ENCODE peak calls at places on chromosomes 3 and 15, in six cellular contexts. L is OCI-LY7; A is mucosa of descending colon; K is gastrocnemius medialis; U is CD8-positive, alpha-beta T cell; H is breast epithelium. M is an unnamed sample. For H3K36me3, the result is how much of the 10 kb centered on the place peaks cover.

GRCh38 chr3:100097919-100098896 is 16.1 kb downstream of the FILIP1L start:
- DNase-seq in L (no peak), A (peak), K (peak), U (no peak), H (no peak), M (no peak)

GRCh38 chr3:148902173-148902791 is 37.2 kb downstream of the CPA3 start:
- DNase-seq in L (no peak), A (no peak), K (no peak), U (no peak), H (no peak), M (no peak)

GRCh38 chr3:57646723-57647122 is 46.2 kb downstream of the DENND6A start:
- DNase-seq in L (no peak), A (no peak), K (no peak), U (no peak), H (no peak), M (no peak)

GRCh38 chr3:127655641-127656040 is 17.1 kb upstream of the ABTB1 start:
- DNase-seq in L (no peak), A (no peak), K (no peak), U (no peak), H (no peak), M (no peak)

GRCh38 chr3:192916455-192917257 is 1.0 kb downstream of the MB21D2 start:
- DNase-seq in L (no peak), A (peak), K (peak), U (no peak), H (peak), M (peak)

GRCh38 chr15:56168394-56168793 is 75.3 kb downstream of the RFX7 start:
- DNase-seq in L (no peak), A (no peak), K (no peak), U (no peak), H (no peak), M (no peak)

GRCh38 chr3:115692887-115693524 is 69.7 kb downstream of the GAP43 start:
- DNase-seq in L (peak), A (peak), K (peak), U (peak), H (peak), M (peak)

GRCh38 chr15:57550640-57551039 is 41.1 kb upstream of the MYZAP start:
- DNase-seq in L (no peak), A (peak), K (peak), U (no peak), H (peak), M (no peak)

GRCh38 chr3:42080452-42080872 is 10.7 kb upstream of the TRAK1 start:
- DNase-seq in L (no peak), A (peak), K (no peak), U (no peak), H (no peak), M (no peak)

GRCh38 chr3:62873672-62874397 is 1.4 kb downstream of the CADPS start:
- DNase-seq in L (peak), A (peak), K (no peak), U (no peak), H (no peak), M (peak)

GRCh38 chr3:113264249-113264648 is 52.9 kb downstream of the BOC start:
- DNase-seq in L (no peak), A (no peak), K (no peak), U (no peak), H (no peak), M (no peak)

GRCh38 chr3:178492496-178492895 is 43.7 kb upstream of the KCNMB2 start:
- DNase-seq in L (no peak), A (no peak), K (no peak), U (no peak), H (no peak), M (no peak)

GRCh38 chr3:168040624-168041208 is 55.0 kb downstream of the GOLIM4 start:
- DNase-seq in L (peak), A (no peak), K (no peak), U (no peak), H (no peak), M (no peak)

DNA sequence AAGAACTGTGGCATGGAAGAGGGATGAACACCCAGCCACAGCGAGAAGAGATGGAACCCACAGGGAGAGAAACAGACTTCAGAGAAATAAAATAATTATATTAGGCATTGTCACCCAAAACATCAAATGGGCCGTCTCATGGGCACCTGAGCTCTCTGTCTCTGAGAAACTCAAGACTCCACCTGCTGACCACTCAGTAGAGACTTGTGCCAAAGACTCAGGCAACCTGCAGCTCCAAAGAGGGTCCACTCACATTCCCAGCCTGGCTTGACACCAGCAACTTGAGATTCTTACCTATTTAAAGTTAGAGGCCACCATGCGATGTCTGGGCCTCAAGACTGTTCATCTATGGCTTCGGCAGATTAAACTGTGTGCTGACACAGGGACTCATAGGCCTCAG is 12.0 kb downstream of the SEMA5B start:
- DNase-seq in L (no peak), A (no peak), K (no peak), U (no peak), H (no peak), M (no peak)
- TF ChIP-seq CTCF in L (peak), A (no peak), K (no peak), U (no peak), H (no peak), M (peak)

DNA sequence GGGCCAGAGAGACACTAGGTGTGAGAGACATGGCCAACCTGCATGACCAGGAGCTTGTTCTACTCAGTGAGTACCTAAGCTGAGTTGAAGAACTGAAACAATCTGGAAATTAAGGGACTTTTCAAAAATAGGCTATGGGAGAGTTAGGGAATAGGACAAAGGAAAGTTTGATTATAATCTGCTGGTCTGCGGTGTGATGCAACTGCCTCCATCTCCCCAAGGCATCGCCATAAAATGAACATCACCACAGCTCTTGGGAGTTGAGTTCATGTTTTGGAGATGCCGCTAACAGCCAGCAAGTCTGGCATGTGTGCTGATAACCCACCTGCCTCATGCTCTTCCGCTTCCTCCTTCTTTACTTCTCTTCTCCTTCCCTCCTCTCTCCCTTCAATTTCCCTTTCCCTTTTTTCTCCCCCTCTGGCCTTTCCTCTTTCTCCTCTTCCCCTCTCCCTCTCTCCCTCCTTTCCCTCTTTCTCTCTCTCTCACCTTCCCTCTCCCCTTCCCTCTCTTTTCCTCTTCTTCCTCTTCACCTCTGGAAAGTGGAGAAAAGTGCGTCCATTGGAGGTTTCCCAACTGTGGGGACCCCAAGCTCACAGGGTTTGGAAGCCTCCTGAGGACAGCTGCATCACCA is 39.1 kb upstream of the GLCE start:
- DNase-seq in L (no peak), A (no peak), K (no peak), U (no peak), H (no peak), M (no peak)
- H3K4me3 ChIP-seq in L (no peak), A (no peak), K (no peak), U (no peak), H (no peak), M (no peak)

DNA sequence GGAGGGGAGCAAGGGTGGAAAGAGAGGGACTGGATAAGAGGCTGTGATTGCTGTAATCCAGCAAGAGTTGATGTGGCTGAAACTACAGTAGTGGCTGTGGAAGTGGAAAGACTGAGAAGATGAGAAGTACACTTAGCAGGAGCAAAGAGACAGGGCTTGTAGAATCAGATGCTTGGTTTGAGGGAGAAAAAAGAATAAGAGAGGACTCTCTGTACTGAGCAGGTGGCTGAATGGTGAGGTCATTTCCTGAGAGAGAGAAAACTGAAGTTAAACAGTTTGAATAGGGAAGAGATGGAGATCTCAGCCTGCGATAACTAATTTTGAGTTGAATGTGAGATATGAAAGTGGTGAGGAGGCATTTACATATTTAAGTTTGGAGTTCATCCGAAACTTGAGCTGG is 95.8 kb upstream of the SLC25A36 start:
- DNase-seq in L (peak), A (no peak), K (no peak), U (no peak), H (no peak), M (peak)
- H3K36me3 ChIP-seq in L (under half), A (under half), K (under half), U (under half), H (under half), M (under half)

GRCh38 chr15:40942865-40943264 is 10.4 kb upstream of the CHAC1 start:
- DNase-seq in L (no peak), A (no peak), K (no peak), U (no peak), H (no peak), M (no peak)
- TF ChIP-seq CTCF in L (no peak), A (no peak), K (no peak), U (no peak), H (no peak), M (no peak)

DNA sequence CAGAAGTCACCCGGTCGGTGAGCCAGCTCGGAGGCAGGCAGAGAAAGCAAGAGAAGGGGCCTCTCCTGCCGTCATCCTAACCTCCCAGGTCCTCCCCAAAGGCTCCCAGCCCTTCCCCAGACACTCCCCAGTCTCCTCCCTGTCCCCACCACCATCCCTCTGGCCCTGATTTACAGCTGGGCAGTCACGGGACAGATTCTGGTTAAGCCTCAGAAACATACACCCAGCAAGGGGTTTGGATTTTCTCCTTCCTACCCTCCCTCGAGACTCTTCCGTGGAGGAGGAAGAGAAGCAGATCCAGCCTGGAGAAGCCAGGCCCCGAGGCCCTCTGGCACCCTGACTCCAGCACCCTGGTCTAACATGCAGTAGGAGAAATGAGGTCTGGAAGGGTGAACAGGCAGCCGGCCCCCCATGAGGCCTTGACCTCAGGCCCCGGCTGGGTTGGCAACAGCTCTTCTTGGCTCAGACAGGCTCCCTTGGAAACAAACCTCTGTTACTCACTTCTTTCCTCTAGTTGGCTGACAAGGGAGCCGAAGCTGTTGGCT is 73.5 kb downstream of the CPN2 start:
- DNase-seq in L (no peak), A (no peak), K (peak), U (no peak), H (peak), M (no peak)
- H3K4me3 ChIP-seq in L (no peak), A (no peak), K (no peak), U (no peak), H (no peak), M (no peak)

DNA sequence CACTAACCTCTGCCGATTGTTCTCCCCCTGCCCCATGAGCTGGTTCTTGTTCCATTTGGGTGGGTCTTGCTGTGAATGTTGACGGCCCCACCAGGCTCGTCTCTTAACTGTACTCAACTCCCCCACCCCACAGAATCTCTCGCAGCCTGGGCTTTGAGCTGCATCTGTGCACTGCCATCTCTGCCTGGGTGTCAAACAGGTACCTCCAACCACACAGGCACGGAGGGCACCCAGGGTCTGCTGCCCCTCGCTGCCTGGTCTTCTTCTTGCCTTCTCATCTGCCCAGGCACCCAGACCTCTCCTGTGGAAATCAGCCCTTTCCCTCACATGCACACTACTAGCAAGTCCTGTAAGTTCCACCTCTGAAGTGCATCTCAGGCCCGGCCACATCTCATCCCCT is 10.1 kb downstream of the TLR9 start:
- DNase-seq in L (no peak), A (no peak), K (no peak), U (no peak), H (no peak), M (no peak)
- H3K36me3 ChIP-seq in L (half or more), A (under half), K (under half), U (under half), H (under half), M (under half)

DNA sequence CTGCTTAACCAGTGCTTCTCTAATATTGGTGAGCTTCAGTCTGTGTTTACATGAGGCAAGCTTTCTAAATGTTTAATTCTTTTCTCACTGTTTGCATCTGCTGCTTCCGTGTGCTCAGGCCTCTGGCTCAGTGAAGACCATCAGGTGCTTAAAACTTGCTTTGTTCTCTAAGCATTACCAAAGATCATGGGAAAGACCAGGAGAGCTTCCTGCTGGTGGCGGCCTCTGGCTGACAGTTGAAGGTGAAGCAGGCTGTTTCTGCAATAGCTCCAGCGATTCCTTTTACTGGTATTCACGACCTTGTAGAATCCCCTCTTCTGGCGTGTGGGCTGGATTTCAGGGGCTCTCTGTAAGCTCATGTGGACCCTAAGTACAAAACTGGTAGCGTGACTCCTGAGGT is 45.1 kb downstream of the EDEM1 start:
- DNase-seq in L (peak), A (no peak), K (no peak), U (no peak), H (no peak), M (no peak)
- TF ChIP-seq CTCF in L (peak), A (no peak), K (no peak), U (no peak), H (no peak), M (peak)

DNA sequence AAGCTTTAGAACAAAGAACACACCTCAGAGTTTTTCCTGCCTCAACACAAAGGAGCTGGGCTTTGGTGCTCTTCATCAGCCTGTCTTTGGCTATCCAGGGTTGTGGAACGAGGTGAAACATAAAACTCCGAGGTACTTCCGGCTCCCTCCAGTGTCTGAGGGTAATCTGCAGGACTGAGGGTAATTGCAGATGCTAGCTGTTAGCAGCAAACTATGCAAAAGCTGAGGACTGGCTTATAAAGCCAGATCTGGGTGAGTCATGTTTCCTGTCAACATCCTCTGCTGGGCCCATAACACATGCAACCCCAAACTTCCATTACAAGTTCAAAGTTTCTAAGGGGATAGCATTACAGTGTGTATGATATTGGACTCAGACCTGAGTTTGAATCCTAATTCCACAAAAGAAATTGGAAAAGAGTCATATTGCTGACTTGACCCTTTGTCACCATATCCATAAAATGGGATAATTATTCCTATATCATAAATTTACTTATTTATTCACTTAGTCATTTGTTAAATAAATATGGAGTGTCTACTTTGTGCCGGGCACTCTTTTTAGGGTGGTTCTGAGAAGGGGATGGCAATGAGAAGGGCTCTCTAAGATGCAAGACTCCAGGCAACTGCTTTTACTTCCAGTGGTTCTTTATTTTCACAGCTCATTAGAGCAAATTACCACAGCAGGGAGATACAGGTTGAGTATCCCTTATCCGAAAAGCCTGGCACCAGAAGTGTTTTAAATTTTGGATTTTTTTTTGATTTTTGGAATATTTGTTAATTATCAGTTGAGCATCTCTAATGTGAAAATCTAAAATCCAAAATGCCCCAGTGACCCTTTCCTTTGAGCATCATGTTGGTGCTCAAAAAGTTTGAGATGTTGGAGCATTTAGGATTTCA is 9.5 kb upstream of the TRIM69 start:
- DNase-seq in L (peak), A (peak), K (peak), U (peak), H (no peak), M (peak)
- H3K4me3 ChIP-seq in L (peak), A (no peak), K (no peak), U (peak), H (no peak), M (peak)

GRCh38 chr3:119229190-119229589 is 11.5 kb downstream of the B4GALT4 start:
- DNase-seq in L (no peak), A (no peak), K (no peak), U (no peak), H (no peak), M (no peak)
- H3K36me3 ChIP-seq in L (half or more), A (under half), K (under half), U (under half), H (under half), M (under half)